ENCODE peak calls at places on chromosome 1, in ten cellular contexts. C is HCT116, Q is HepG2, O is neural progenitor cell, U is SK-N-MC, H is mammary epithelial cell, L is GM12878, E is fibroblast of lung, Y is endothelial cell of umbilical vein, V is PC-3. F is an unnamed sample.
A peak's percentile ranks its signal among the peaks of the same experiment; 100 is the strongest.

GRCh38 chr1:47024138-47024856 is 828 bp downstream of the CYP4X1 start:
- DNase-seq in C (no peak), Q (no peak), O (peak; percentile 4), U (no peak), H (no peak), L (no peak), E (no peak), Y (peak; percentile 24), V (no peak), F (no peak)

GRCh38 chr1:184160942-184161698 is 109.6 kb downstream of the TSEN15 start:
- DNase-seq in C (no peak), Q (no peak), O (no peak), U (no peak), H (peak; percentile 81), L (peak; percentile 42), E (peak; percentile 46), Y (no peak), V (no peak), F (no peak)

GRCh38 chr1:156391145-156391677 is 22.2 kb downstream of the RHBG start:
- DNase-seq in C (no peak), Q (no peak), O (peak; percentile 54), U (no peak), H (no peak), L (no peak), E (no peak), Y (no peak), V (no peak), F (no peak)

GRCh38 chr1:13661539-13661938 is 38.4 kb upstream of the PRDM2 start:
- DNase-seq in C (no peak), Q (no peak), O (no peak), U (no peak), H (no peak), L (no peak), E (peak; percentile 37), Y (no peak), V (peak; percentile 80), F (no peak)

GRCh38 chr1:20538760-20539551 is 13.4 kb upstream of the FAM43B start:
- DNase-seq in C (no peak), Q (peak; percentile 25), O (no peak), U (no peak), H (no peak), L (no peak), E (no peak), Y (peak; percentile 31), V (peak; percentile 66), F (no peak)

GRCh38 chr1:66598670-66599069 is 64.7 kb downstream of the SGIP1 start:
- DNase-seq in C (no peak), Q (no peak), O (no peak), U (no peak), H (peak; percentile 32), L (no peak), E (peak; percentile 86), Y (peak; percentile 49), V (peak; percentile 47), F (no peak)

GRCh38 chr1:84834419-84835064 is 58.5 kb downstream of the LPAR3 start:
- DNase-seq in C (no peak), Q (no peak), O (no peak), U (no peak), H (peak; percentile 86), L (no peak), E (peak; percentile 74), Y (peak; percentile 62), V (peak; percentile 95), F (no peak)

GRCh38 chr1:5570931-5571330 is 421.3 kb downstream of the NPHP4 start:
- DNase-seq in C (no peak), Q (no peak), O (no peak), U (no peak), H (no peak), L (no peak), E (no peak), Y (no peak), V (peak; percentile 42), F (no peak)

GRCh38 chr1:55375617-55376258 is 160.6 kb upstream of the USP24 start:
- DNase-seq in C (peak; percentile 22), Q (peak; percentile 34), O (peak; percentile 69), U (no peak), H (peak; percentile 4), L (no peak), E (peak; percentile 25), Y (peak; percentile 41), V (peak; percentile 58), F (peak; percentile 53)

GRCh38 chr1:163668472-163668871 is 346.7 kb downstream of the NUF2 start:
- DNase-seq in C (no peak), Q (no peak), O (no peak), U (no peak), H (no peak), L (no peak), E (no peak), Y (no peak), V (no peak), F (no peak)

GRCh38 chr1:9990944-9991343 is 6.1 kb upstream of the RBP7 start:
- DNase-seq in C (no peak), Q (no peak), O (no peak), U (no peak), H (no peak), L (no peak), E (no peak), Y (peak; percentile 90), V (no peak), F (peak; percentile 68)

GRCh38 chr1:9992910-9993309 is 4.1 kb upstream of the RBP7 start:
- DNase-seq in C (no peak), Q (no peak), O (no peak), U (no peak), H (no peak), L (no peak), E (no peak), Y (no peak), V (no peak), F (no peak)

GRCh38 chr1:9993571-9994075 is 3.4 kb upstream of the RBP7 start:
- DNase-seq in C (no peak), Q (no peak), O (no peak), U (no peak), H (no peak), L (no peak), E (no peak), Y (no peak), V (no peak), F (no peak)

GRCh38 chr1:10001016-10001665 is 4.1 kb downstream of the RBP7 start:
- DNase-seq in C (no peak), Q (no peak), O (no peak), U (no peak), H (no peak), L (no peak), E (peak; percentile 16), Y (no peak), V (no peak), F (no peak)

GRCh38 chr1:9996624-9997582 is at the start of gene RBP7:
- DNase-seq in C (no peak), Q (no peak), O (peak; percentile 60), U (no peak), H (no peak), L (no peak), E (no peak), Y (no peak), V (peak; percentile 23), F (no peak)
- TF ChIP-seq EZH2 in C (no peak), Q (peak; percentile 82), O (peak; percentile 92), U (no peak), H (peak; percentile 75), L (no peak), E (peak; percentile 93), Y (peak; percentile 88), V (no peak), F (no peak)

GRCh38 chr1:10793129-10793651 is 3.3 kb downstream of the CASZ1 start:
- DNase-seq in C (no peak), Q (no peak), O (peak; percentile 66), U (peak; percentile 56), H (peak; percentile 36), L (no peak), E (peak; percentile 35), Y (no peak), V (peak; percentile 46), F (no peak)

GRCh38 chr1:10790155-10790707 is 6.2 kb downstream of the CASZ1 start:
- DNase-seq in C (no peak), Q (no peak), O (no peak), U (no peak), H (no peak), L (no peak), E (no peak), Y (no peak), V (no peak), F (no peak)

GRCh38 chr1:10788592-10789006 is 7.8 kb downstream of the CASZ1 start:
- DNase-seq in C (no peak), Q (peak; percentile 33), O (peak; percentile 73), U (no peak), H (no peak), L (no peak), E (peak; percentile 7), Y (peak; percentile 30), V (peak; percentile 21), F (no peak)

GRCh38 chr1:10789392-10790154 is 6.9 kb downstream of the CASZ1 start:
- DNase-seq in C (no peak), Q (no peak), O (no peak), U (no peak), H (no peak), L (no peak), E (no peak), Y (no peak), V (no peak), F (no peak)

DNA sequence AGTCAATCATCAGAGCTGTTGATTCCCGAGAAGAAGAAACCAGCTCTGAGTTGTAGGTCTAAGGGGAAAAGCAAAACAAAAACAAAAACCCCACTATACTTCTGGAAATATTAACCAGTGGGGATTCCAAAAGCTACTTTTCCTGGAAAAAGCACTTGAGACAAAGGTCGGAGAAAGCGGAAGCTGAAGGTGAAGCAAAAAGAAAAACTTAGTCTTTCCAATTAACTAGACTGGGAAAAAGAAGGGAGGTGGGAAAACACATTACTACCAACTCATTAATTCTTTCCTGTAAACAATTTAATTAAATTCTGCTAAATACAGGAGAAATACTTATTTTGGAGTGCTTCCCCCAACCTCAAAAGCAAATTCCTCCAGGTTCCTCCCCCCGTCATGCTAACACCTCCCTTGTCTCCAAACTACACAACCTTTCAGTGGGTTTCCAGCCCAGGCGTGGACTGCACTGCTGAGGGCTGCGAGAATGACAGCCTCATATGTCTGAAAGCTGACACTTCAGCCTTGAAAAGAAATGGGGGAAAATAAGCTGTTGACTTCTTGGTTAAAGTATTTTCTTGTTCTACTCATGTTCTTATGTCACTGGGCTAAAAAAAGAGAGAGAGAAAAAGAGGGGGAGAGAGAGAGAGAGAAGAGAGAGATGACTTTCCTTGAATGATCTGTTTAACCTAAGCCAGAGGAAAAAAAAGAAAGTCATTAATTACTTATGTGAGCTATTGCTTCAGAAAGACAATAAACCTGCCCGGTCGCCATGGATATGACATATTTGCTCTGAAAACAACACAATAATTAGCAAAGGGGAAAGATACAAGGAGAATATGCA is 5.1 kb downstream of the CASZ1 start:
- DNase-seq in C (no peak), Q (no peak), O (peak; percentile 39), U (no peak), H (no peak), L (no peak), E (no peak), Y (no peak), V (no peak), F (no peak)
- TF ChIP-seq EZH2 in C (no peak), Q (no peak), O (no peak), U (no peak), H (no peak), L (no peak), E (no peak), Y (no peak), V (no peak), F (no peak)

GRCh38 chr1:32465541-32466002 is 700 bp downstream of the ZBTB8B start:
- DNase-seq in C (no peak), Q (no peak), O (no peak), U (no peak), H (no peak), L (no peak), E (no peak), Y (no peak), V (no peak), F (no peak)
- TF ChIP-seq EZH2 in C (no peak), Q (no peak), O (no peak), U (no peak), H (no peak), L (no peak), E (no peak), Y (no peak), V (no peak), F (no peak)

GRCh38 chr1:9359898-9360297 is 67.2 kb downstream of the SPSB1 start:
- DNase-seq in C (no peak), Q (no peak), O (no peak), U (no peak), H (no peak), L (no peak), E (no peak), Y (no peak), V (no peak), F (no peak)
- TF ChIP-seq EZH2 in C (no peak), Q (no peak), O (no peak), U (no peak), H (no peak), L (no peak), E (no peak), Y (no peak), V (no peak), F (no peak)